ENCODE peak calls at places on chromosomes 7 and 10, in nine cellular contexts. V, J, W, K, T, P, D, M and E are unnamed samples.

GRCh38 chr7:88599528-88599927 is 160.0 kb upstream of the ZNF804B start:
- DNase-seq in P (no peak), M (no peak), K (no peak), T (no peak), D (no peak), J (no peak), W (no peak), V (no peak), E (no peak)

GRCh38 chr10:87960230-87960629 is 96.8 kb downstream of the PTEN start:
- DNase-seq in J (no peak), D (no peak), P (no peak), W (no peak), T (no peak), K (no peak), M (peak), V (no peak), E (peak)

GRCh38 chr7:68063171-68063570 is 1066.5 kb downstream of the TYW1 start:
- DNase-seq in W (no peak), M (no peak), P (no peak), K (no peak), T (peak), D (no peak), V (peak), J (no peak), E (no peak)

GRCh38 chr10:132448248-132448731 is 51.3 kb downstream of the PWWP2B start:
- DNase-seq in V (peak), W (peak), J (peak), T (no peak), K (peak), M (no peak), D (peak), P (no peak), E (no peak)

GRCh38 chr7:108235451-108236061 is 105.4 kb upstream of the LAMB4 start:
- DNase-seq in K (peak), T (no peak), M (peak), D (no peak), W (no peak), V (peak), J (no peak), P (no peak), E (no peak)

GRCh38 chr7:158444501-158445420 is 142.9 kb downstream of the PTPRN2 start:
- DNase-seq in M (no peak), W (no peak), K (no peak), P (no peak), J (no peak), T (no peak), V (no peak), D (no peak), E (no peak)

GRCh38 chr7:149884016-149884415 is 10.2 kb downstream of the ATP6V0E2 start:
- DNase-seq in P (no peak), K (no peak), M (no peak), J (no peak), T (no peak), V (peak), D (no peak), W (no peak), E (no peak)

GRCh38 chr7:151485006-151485732 is 34.5 kb downstream of the RHEB start:
- DNase-seq in W (no peak), T (peak), M (peak), K (peak), V (no peak), D (peak), J (peak), P (no peak), E (peak)

GRCh38 chr10:33330543-33331019 is 3.9 kb downstream of the NRP1 start:
- DNase-seq in T (peak), K (peak), V (peak), P (peak), M (peak), D (peak), J (peak), W (peak), E (peak)

GRCh38 chr7:98216941-98217622 is 5.8 kb downstream of the BHLHA15 start:
- DNase-seq in D (no peak), V (no peak), T (no peak), K (no peak), P (no peak), J (no peak), M (no peak), W (no peak), E (no peak)

GRCh38 chr7:35465791-35466336 is 212.0 kb upstream of the TBX20 start:
- DNase-seq in K (no peak), J (no peak), V (no peak), P (no peak), W (no peak), D (no peak), M (no peak), T (no peak), E (no peak)

GRCh38 chr7:89247207-89247606 is 451.7 kb upstream of the TEX47 start:
- DNase-seq in V (no peak), P (no peak), T (no peak), K (no peak), D (no peak), W (no peak), M (no peak), J (no peak), E (no peak)

GRCh38 chr10:127945948-127946347 is 39.0 kb downstream of the PTPRE start:
- DNase-seq in V (no peak), K (no peak), W (no peak), P (no peak), T (no peak), M (no peak), J (no peak), D (no peak), E (no peak)

GRCh38 chr10:12194752-12195271 is 879 bp downstream of the NUDT5 start:
- DNase-seq in M (peak), V (peak), T (no peak), D (peak), J (peak), W (no peak), K (peak), P (peak), E (peak)

GRCh38 chr10:102402512-102402896 is 7.0 kb downstream of the NFKB2 start:
- DNase-seq in P (no peak), V (no peak), M (no peak), W (no peak), D (no peak), T (no peak), K (no peak), J (no peak), E (no peak)

GRCh38 chr10:110534571-110534970 is 32.9 kb upstream of the SMC3 start:
- DNase-seq in T (no peak), V (no peak), D (no peak), K (no peak), W (no peak), M (no peak), J (no peak), P (no peak), E (no peak)

GRCh38 chr7:118217068-118217715 is 7.3 kb upstream of the ANKRD7 start:
- DNase-seq in V (no peak), K (no peak), D (no peak), W (no peak), J (no peak), T (no peak), M (no peak), P (no peak), E (no peak)

GRCh38 chr10:102423372-102423968 is 2.8 kb downstream of the FBXL15 start:
- DNase-seq in W (no peak), T (no peak), J (no peak), K (no peak), P (no peak), D (no peak), M (no peak), V (no peak), E (no peak)

GRCh38 chr7:128322040-128322643 is 21.6 kb downstream of the RBM28 start:
- DNase-seq in P (no peak), W (no peak), V (peak), J (no peak), D (peak), M (peak), T (peak), K (peak), E (peak)

GRCh38 chr7:138008588-138009349 is 6.9 kb upstream of the CREB3L2 start:
- DNase-seq in P (peak), J (peak), V (peak), K (peak), T (peak), M (peak), W (no peak), D (peak), E (no peak)

GRCh38 chr10:112314822-112315474 is 31.7 kb downstream of the TECTB start:
- DNase-seq in T (peak), D (peak), M (peak), J (peak), V (peak), K (peak), P (peak), W (peak), E (peak)

GRCh38 chr7:96781919-96782318 is 72.3 kb upstream of the SEM1 start:
- DNase-seq in P (no peak), M (no peak), D (no peak), V (no peak), T (no peak), K (no peak), J (no peak), W (no peak), E (no peak)

GRCh38 chr10:43284341-43284910 is 17.6 kb upstream of the RASGEF1A start:
- DNase-seq in D (no peak), P (no peak), K (peak), V (peak), J (peak), W (no peak), T (peak), M (peak), E (no peak)

GRCh38 chr10:108204528-108205313 is 1040.2 kb upstream of the SORCS1 start:
- DNase-seq in T (peak), D (no peak), J (peak), W (no peak), K (peak), V (peak), M (no peak), P (no peak), E (no peak)

GRCh38 chr10:103493362-103493871 is at the start of gene NEURL1:
- DNase-seq in V (peak), K (no peak), W (no peak), D (no peak), M (no peak), J (peak), T (no peak), P (peak), E (no peak)

GRCh38 chr7:2668401-2668800 is 19.6 kb upstream of the AMZ1 start:
- DNase-seq in J (no peak), M (no peak), D (no peak), V (no peak), P (no peak), T (no peak), W (no peak), K (peak), E (no peak)

GRCh38 chr7:138565451-138566114 is 105.5 kb downstream of the TRIM24 start:
- DNase-seq in M (peak), K (peak), T (peak), J (peak), D (no peak), V (peak), P (no peak), W (no peak), E (peak)

GRCh38 chr10:129972145-129972965 is 8.3 kb upstream of the EBF3 start:
- DNase-seq in P (no peak), J (no peak), W (no peak), M (no peak), K (no peak), T (no peak), V (peak), D (peak), E (no peak)

GRCh38 chr7:125020801-125021200 is 91.2 kb upstream of the POT1 start:
- DNase-seq in D (no peak), M (no peak), J (no peak), P (no peak), T (no peak), K (no peak), W (no peak), V (no peak), E (no peak)

GRCh38 chr10:95697429-95697828 is 3.7 kb upstream of the TCTN3 start:
- DNase-seq in T (no peak), V (no peak), P (peak), W (no peak), K (no peak), J (peak), D (no peak), M (no peak), E (no peak)

GRCh38 chr10:132942101-132942739 is at the start of gene CFAP46:
- DNase-seq in M (peak), W (peak), T (peak), K (peak), V (peak), P (peak), D (peak), J (no peak), E (peak)

GRCh38 chr7:114539575-114539974 is 125.0 kb downstream of the FOXP2 start:
- DNase-seq in T (no peak), P (no peak), D (peak), K (peak), M (peak), W (no peak), V (peak), J (peak), E (peak)

GRCh38 chr7:129163875-129164544 is 19.5 kb downstream of the TSPAN33 start:
- DNase-seq in V (peak), P (no peak), W (no peak), T (no peak), M (peak), K (peak), D (peak), J (peak), E (peak)

GRCh38 chr10:7350541-7351195 is 60.2 kb downstream of the SFMBT2 start:
- DNase-seq in K (no peak), P (no peak), M (no peak), J (no peak), T (no peak), V (no peak), D (no peak), W (no peak), E (no peak)

GRCh38 chr7:84490661-84491060 is 296.1 kb upstream of the SEMA3A start:
- DNase-seq in W (no peak), M (peak), J (no peak), D (no peak), T (no peak), K (no peak), V (peak), P (no peak), E (peak)

GRCh38 chr7:7264306-7265040 is 82.1 kb downstream of the C1GALT1 start:
- DNase-seq in T (no peak), V (no peak), J (no peak), P (no peak), W (no peak), D (no peak), K (no peak), M (no peak), E (no peak)

GRCh38 chr7:74475987-74476350 is 22.3 kb downstream of the GTF2IRD1 start:
- DNase-seq in D (no peak), P (no peak), J (no peak), K (no peak), M (no peak), W (no peak), T (no peak), V (no peak), E (no peak)